ENCODE peak calls at places on chromosomes 5 and 9, in eight cellular contexts. One of them, this sample, is unnamed.

GRCh38 chr5:102450313-102450990 is 48.3 kb downstream of the SLCO6A1 start:
- DNase-seq in lung: no peak
- DNase-seq in ovary: no peak
- DNase-seq in heart left ventricle: no peak
- DNase-seq in AG10803: no peak
- DNase-seq in GM12865: peak; percentile 51
- DNase-seq in right lobe of liver: no peak
- DNase-seq in psoas muscle: no peak
- DNase-seq in this sample: peak; percentile 2

GRCh38 chr5:168329302-168329701 is 37.9 kb downstream of the WWC1 start:
- DNase-seq in lung: no peak
- DNase-seq in ovary: no peak
- DNase-seq in heart left ventricle: no peak
- DNase-seq in AG10803: no peak
- DNase-seq in GM12865: no peak
- DNase-seq in right lobe of liver: no peak
- DNase-seq in psoas muscle: no peak
- DNase-seq in this sample: no peak

GRCh38 chr5:59656351-59657254 is 236.9 kb downstream of the PDE4D start:
- DNase-seq in lung: no peak
- DNase-seq in ovary: no peak
- DNase-seq in heart left ventricle: no peak
- DNase-seq in AG10803: no peak
- DNase-seq in GM12865: peak; percentile 21
- DNase-seq in right lobe of liver: no peak
- DNase-seq in psoas muscle: no peak
- DNase-seq in this sample: no peak

GRCh38 chr5:150694638-150695037 is 6.2 kb downstream of the RBM22 start:
- DNase-seq in lung: no peak
- DNase-seq in ovary: no peak
- DNase-seq in heart left ventricle: no peak
- DNase-seq in AG10803: peak; percentile 32
- DNase-seq in GM12865: no peak
- DNase-seq in right lobe of liver: no peak
- DNase-seq in psoas muscle: no peak
- DNase-seq in this sample: peak; percentile 90

GRCh38 chr5:160293901-160294561 is 18.3 kb downstream of the CCNJL start:
- DNase-seq in lung: peak; percentile 83
- DNase-seq in ovary: no peak
- DNase-seq in heart left ventricle: no peak
- DNase-seq in AG10803: no peak
- DNase-seq in GM12865: peak; percentile 46
- DNase-seq in right lobe of liver: no peak
- DNase-seq in psoas muscle: no peak
- DNase-seq in this sample: no peak

GRCh38 chr5:140372971-140373487 is 13.0 kb downstream of the SLC4A9 start:
- DNase-seq in lung: peak; percentile 81
- DNase-seq in ovary: peak; percentile 82
- DNase-seq in heart left ventricle: peak; percentile 77
- DNase-seq in AG10803: peak; percentile 75
- DNase-seq in GM12865: peak; percentile 51
- DNase-seq in right lobe of liver: peak; percentile 70
- DNase-seq in psoas muscle: peak; percentile 83
- DNase-seq in this sample: peak; percentile 87

GRCh38 chr5:157252741-157253465 is 13.0 kb upstream of the CYFIP2 start:
- DNase-seq in lung: no peak
- DNase-seq in ovary: no peak
- DNase-seq in heart left ventricle: no peak
- DNase-seq in AG10803: peak; percentile 46
- DNase-seq in GM12865: peak; percentile 87
- DNase-seq in right lobe of liver: no peak
- DNase-seq in psoas muscle: no peak
- DNase-seq in this sample: peak; percentile 14

GRCh38 chr5:90221947-90222346 is 187.6 kb downstream of the CETN3 start:
- DNase-seq in lung: no peak
- DNase-seq in ovary: no peak
- DNase-seq in heart left ventricle: no peak
- DNase-seq in AG10803: no peak
- DNase-seq in GM12865: no peak
- DNase-seq in right lobe of liver: no peak
- DNase-seq in psoas muscle: no peak
- DNase-seq in this sample: peak; percentile 6

GRCh38 chr5:76455531-76456132 is 52.5 kb downstream of the IQGAP2 start:
- DNase-seq in lung: no peak
- DNase-seq in ovary: no peak
- DNase-seq in heart left ventricle: no peak
- DNase-seq in AG10803: no peak
- DNase-seq in GM12865: no peak
- DNase-seq in right lobe of liver: no peak
- DNase-seq in psoas muscle: no peak
- DNase-seq in this sample: no peak

GRCh38 chr5:39109616-39110015 is 35.4 kb upstream of the RICTOR start:
- DNase-seq in lung: no peak
- DNase-seq in ovary: no peak
- DNase-seq in heart left ventricle: no peak
- DNase-seq in AG10803: no peak
- DNase-seq in GM12865: no peak
- DNase-seq in right lobe of liver: no peak
- DNase-seq in psoas muscle: no peak
- DNase-seq in this sample: no peak

GRCh38 chr5:142644640-142645361 is 41.1 kb downstream of the FGF1 start:
- DNase-seq in lung: peak; percentile 38
- DNase-seq in ovary: no peak
- DNase-seq in heart left ventricle: no peak
- DNase-seq in AG10803: peak; percentile 100
- DNase-seq in GM12865: no peak
- DNase-seq in right lobe of liver: no peak
- DNase-seq in psoas muscle: no peak
- DNase-seq in this sample: peak; percentile 100

GRCh38 chr9:2439957-2440356 is 181.6 kb upstream of the VLDLR start:
- DNase-seq in lung: no peak
- DNase-seq in ovary: no peak
- DNase-seq in heart left ventricle: no peak
- DNase-seq in AG10803: no peak
- DNase-seq in GM12865: no peak
- DNase-seq in right lobe of liver: no peak
- DNase-seq in psoas muscle: no peak
- DNase-seq in this sample: no peak
- H3K4me3 ChIP-seq in lung: no peak overlapping the region
- H3K4me3 ChIP-seq in ovary: no peak overlapping the region
- H3K4me3 ChIP-seq in heart left ventricle: no peak overlapping the region
- H3K4me3 ChIP-seq in AG10803: no peak overlapping the region
- H3K4me3 ChIP-seq in GM12865: no peak overlapping the region
- H3K4me3 ChIP-seq in right lobe of liver: no peak overlapping the region
- H3K4me3 ChIP-seq in psoas muscle: no peak overlapping the region
- H3K4me3 ChIP-seq in this sample: no peak overlapping the region

GRCh38 chr9:128153117-128153946 is 4.1 kb downstream of the LCN2 start:
- DNase-seq in lung: no peak
- DNase-seq in ovary: no peak
- DNase-seq in heart left ventricle: no peak
- DNase-seq in AG10803: no peak
- DNase-seq in GM12865: no peak
- DNase-seq in right lobe of liver: no peak
- DNase-seq in psoas muscle: peak; percentile 50
- DNase-seq in this sample: no peak
- TF ChIP-seq CTCF in lung: no peak
- TF ChIP-seq CTCF in ovary: no peak
- TF ChIP-seq CTCF in heart left ventricle: no peak
- TF ChIP-seq CTCF in AG10803: no peak
- TF ChIP-seq CTCF in GM12865: no peak
- TF ChIP-seq CTCF in right lobe of liver: no peak
- TF ChIP-seq CTCF in psoas muscle: no peak
- TF ChIP-seq CTCF in this sample: no peak

GRCh38 chr5:171868236-171868635 is 82.6 kb downstream of the SMIM23 start:
- DNase-seq in lung: no peak
- DNase-seq in ovary: no peak
- DNase-seq in heart left ventricle: no peak
- DNase-seq in AG10803: no peak
- DNase-seq in GM12865: no peak
- DNase-seq in right lobe of liver: no peak
- DNase-seq in psoas muscle: no peak
- DNase-seq in this sample: peak; percentile 25
- H3K4me3 ChIP-seq in lung: no peak overlapping the region
- H3K4me3 ChIP-seq in ovary: no peak overlapping the region
- H3K4me3 ChIP-seq in heart left ventricle: no peak overlapping the region
- H3K4me3 ChIP-seq in AG10803: no peak overlapping the region
- H3K4me3 ChIP-seq in GM12865: no peak overlapping the region
- H3K4me3 ChIP-seq in right lobe of liver: no peak overlapping the region
- H3K4me3 ChIP-seq in psoas muscle: no peak overlapping the region
- H3K4me3 ChIP-seq in this sample: no peak overlapping the region

GRCh38 chr9:83330207-83331196 is 207.7 kb downstream of the FRMD3 start:
- DNase-seq in lung: no peak
- DNase-seq in ovary: no peak
- DNase-seq in heart left ventricle: no peak
- DNase-seq in AG10803: no peak
- DNase-seq in GM12865: peak; percentile 11
- DNase-seq in right lobe of liver: no peak
- DNase-seq in psoas muscle: no peak
- DNase-seq in this sample: no peak
- TF ChIP-seq CTCF in lung: no peak
- TF ChIP-seq CTCF in ovary: no peak
- TF ChIP-seq CTCF in heart left ventricle: no peak
- TF ChIP-seq CTCF in AG10803: peak; percentile 22
- TF ChIP-seq CTCF in GM12865: peak; percentile 18
- TF ChIP-seq CTCF in right lobe of liver: no peak
- TF ChIP-seq CTCF in psoas muscle: no peak
- TF ChIP-seq CTCF in this sample: peak; percentile 27

GRCh38 chr9:107174441-107174840 is 108.6 kb upstream of the RAD23B start:
- DNase-seq in lung: no peak
- DNase-seq in ovary: no peak
- DNase-seq in heart left ventricle: no peak
- DNase-seq in AG10803: peak; percentile 49
- DNase-seq in GM12865: peak; percentile 34
- DNase-seq in right lobe of liver: no peak
- DNase-seq in psoas muscle: peak; percentile 53
- DNase-seq in this sample: no peak
- H3K4me3 ChIP-seq in lung: no peak overlapping the region
- H3K4me3 ChIP-seq in ovary: no peak overlapping the region
- H3K4me3 ChIP-seq in heart left ventricle: no peak overlapping the region
- H3K4me3 ChIP-seq in AG10803: no peak overlapping the region
- H3K4me3 ChIP-seq in GM12865: no peak overlapping the region
- H3K4me3 ChIP-seq in right lobe of liver: no peak overlapping the region
- H3K4me3 ChIP-seq in psoas muscle: peak overlapping the region; percentile 2
- H3K4me3 ChIP-seq in this sample: no peak overlapping the region

DNA sequence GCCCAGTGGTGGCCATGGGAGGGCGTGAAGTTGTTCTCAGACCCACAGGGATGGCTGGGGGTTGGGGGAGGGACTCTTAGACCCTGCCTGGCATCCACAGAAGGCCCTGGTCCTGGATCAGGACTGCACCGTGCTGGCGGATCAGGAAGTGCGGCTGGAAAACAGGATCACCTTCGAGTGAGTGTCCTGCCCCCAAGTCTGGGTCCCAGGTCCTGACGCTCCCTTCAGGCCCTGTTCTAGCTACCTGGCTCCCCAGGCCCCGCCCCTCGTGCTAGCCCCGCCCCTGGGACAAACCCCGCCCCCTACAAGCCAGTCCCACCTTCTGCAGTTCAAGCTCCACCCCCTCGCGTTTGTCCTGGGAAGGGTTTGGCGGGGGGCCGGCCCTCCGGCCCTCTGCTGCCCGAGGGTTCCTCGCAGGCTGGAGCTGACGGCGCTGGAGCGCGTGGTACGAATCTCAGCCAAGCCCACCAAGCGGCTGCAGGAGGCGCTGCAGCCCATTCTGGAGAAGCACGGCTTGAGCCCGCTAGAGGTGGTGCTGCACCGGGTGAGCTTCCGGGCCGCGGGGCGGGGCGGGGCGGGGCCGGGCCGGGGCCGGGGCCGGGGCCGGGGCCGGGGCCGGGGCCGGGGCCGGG is 12.9 kb downstream of the RGS14 start:
- DNase-seq in lung: peak; percentile 89
- DNase-seq in ovary: peak; percentile 90
- DNase-seq in heart left ventricle: peak; percentile 76
- DNase-seq in AG10803: peak; percentile 77
- DNase-seq in GM12865: no peak
- DNase-seq in right lobe of liver: peak; percentile 98
- DNase-seq in psoas muscle: peak; percentile 94
- DNase-seq in this sample: peak; percentile 82
- TF ChIP-seq CTCF in lung: no peak
- TF ChIP-seq CTCF in ovary: no peak
- TF ChIP-seq CTCF in heart left ventricle: peak; percentile 61
- TF ChIP-seq CTCF in AG10803: peak; percentile 54
- TF ChIP-seq CTCF in GM12865: no peak
- TF ChIP-seq CTCF in right lobe of liver: peak; percentile 40
- TF ChIP-seq CTCF in psoas muscle: peak; percentile 45
- TF ChIP-seq CTCF in this sample: peak; percentile 69

GRCh38 chr9:137615387-137615871 is 3.4 kb upstream of the EHMT1 start:
- DNase-seq in lung: no peak
- DNase-seq in ovary: no peak
- DNase-seq in heart left ventricle: no peak
- DNase-seq in AG10803: no peak
- DNase-seq in GM12865: no peak
- DNase-seq in right lobe of liver: no peak
- DNase-seq in psoas muscle: no peak
- DNase-seq in this sample: no peak

GRCh38 chr9:137618105-137619067 is at the start of gene EHMT1:
- DNase-seq in lung: peak; percentile 85
- DNase-seq in ovary: peak; percentile 95
- DNase-seq in heart left ventricle: peak; percentile 87
- DNase-seq in AG10803: peak; percentile 73
- DNase-seq in GM12865: peak; percentile 93
- DNase-seq in right lobe of liver: peak; percentile 88
- DNase-seq in psoas muscle: peak; percentile 94
- DNase-seq in this sample: peak; percentile 76

GRCh38 chr9:137619240-137620090 is 660 bp downstream of the EHMT1 start:
- DNase-seq in lung: peak; percentile 48
- DNase-seq in ovary: peak; percentile 59
- DNase-seq in heart left ventricle: no peak
- DNase-seq in AG10803: peak; percentile 49
- DNase-seq in GM12865: peak; percentile 59
- DNase-seq in right lobe of liver: peak; percentile 63
- DNase-seq in psoas muscle: peak; percentile 64
- DNase-seq in this sample: peak; percentile 59

GRCh38 chr9:137621131-137621757 is 2.4 kb downstream of the EHMT1 start:
- DNase-seq in lung: no peak
- DNase-seq in ovary: no peak
- DNase-seq in heart left ventricle: no peak
- DNase-seq in AG10803: no peak
- DNase-seq in GM12865: no peak
- DNase-seq in right lobe of liver: no peak
- DNase-seq in psoas muscle: no peak
- DNase-seq in this sample: no peak

DNA sequence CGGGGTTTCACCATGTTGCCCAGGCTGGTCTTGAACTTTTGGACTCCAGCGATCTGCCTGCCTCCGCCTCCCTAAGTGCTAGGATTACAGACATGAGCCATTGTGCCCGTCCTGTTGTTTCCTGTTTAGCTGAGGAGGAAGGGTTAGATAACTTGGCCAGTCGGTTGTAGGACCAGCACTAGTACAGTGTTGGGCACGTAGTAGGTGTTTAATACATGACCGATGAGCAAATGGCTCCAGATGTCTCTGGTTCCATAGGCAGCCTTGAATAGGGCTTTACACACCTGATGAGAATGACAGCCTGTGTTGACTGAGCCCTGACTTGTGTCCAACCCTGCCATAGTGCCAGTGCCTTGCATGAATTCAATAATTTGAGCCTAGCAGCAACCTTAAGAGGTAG is 1.8 kb downstream of the EHMT1 start:
- DNase-seq in lung: no peak
- DNase-seq in ovary: no peak
- DNase-seq in heart left ventricle: no peak
- DNase-seq in AG10803: no peak
- DNase-seq in GM12865: no peak
- DNase-seq in right lobe of liver: no peak
- DNase-seq in psoas muscle: no peak
- DNase-seq in this sample: no peak
- H3K4me3 ChIP-seq in lung: no peak overlapping the region
- H3K4me3 ChIP-seq in ovary: no peak overlapping the region
- H3K4me3 ChIP-seq in heart left ventricle: peak overlapping the region; percentile 76
- H3K4me3 ChIP-seq in AG10803: peak overlapping the region; percentile 82
- H3K4me3 ChIP-seq in GM12865: peak overlapping the region; percentile 83
- H3K4me3 ChIP-seq in right lobe of liver: no peak overlapping the region
- H3K4me3 ChIP-seq in psoas muscle: peak overlapping the region; percentile 74
- H3K4me3 ChIP-seq in this sample: peak overlapping the region; percentile 80

GRCh38 chr9:135199489-135199888 is 112.0 kb downstream of the OLFM1 start:
- DNase-seq in lung: no peak
- DNase-seq in ovary: no peak
- DNase-seq in heart left ventricle: no peak
- DNase-seq in AG10803: no peak
- DNase-seq in GM12865: no peak
- DNase-seq in right lobe of liver: no peak
- DNase-seq in psoas muscle: no peak
- DNase-seq in this sample: no peak
- TF ChIP-seq CTCF in lung: no peak
- TF ChIP-seq CTCF in ovary: no peak
- TF ChIP-seq CTCF in heart left ventricle: no peak
- TF ChIP-seq CTCF in AG10803: no peak
- TF ChIP-seq CTCF in GM12865: no peak
- TF ChIP-seq CTCF in right lobe of liver: no peak
- TF ChIP-seq CTCF in psoas muscle: no peak
- TF ChIP-seq CTCF in this sample: no peak

This sample was measured in fibroblast of the aortic adventitia.